ENCODE peak calls at places on chromosomes 6 and 20, in ten cellular contexts. F is aorta; E is iris pigment epithelial cell; I is GM10248; M is Daoy; J is type B pancreatic cell; H is naive thymus-derived CD8-positive, alpha-beta T cell; D is mesothelial cell of epicardium; Q is GM23248; K is H4. R is an unnamed sample.

GRCh38 chr6:1055015-1055921 is 256.6 kb upstream of the FOXQ1 start:
- DNase-seq in J (no peak), I (no peak), Q (no peak), M (no peak), F (no peak), H (no peak), K (no peak), E (no peak), D (no peak), R (no peak)

GRCh38 chr6:53581161-53581560 is 36.3 kb upstream of the GCLC start:
- DNase-seq in I (no peak), M (peak; percentile 79), F (no peak), E (peak; percentile 42), D (no peak), K (peak; percentile 45), J (no peak), Q (peak; percentile 91), H (no peak), R (no peak)

GRCh38 chr6:31663961-31664789 is 622 bp downstream of the GPANK1 start:
- DNase-seq in J (no peak), D (no peak), K (peak; percentile 58), Q (peak; percentile 90), E (peak; percentile 87), H (no peak), I (no peak), F (peak; percentile 83), M (peak; percentile 92), R (no peak)

GRCh38 chr20:34951252-34951651 is 4.4 kb downstream of the GSS start:
- DNase-seq in H (no peak), E (no peak), D (no peak), K (no peak), Q (no peak), M (no peak), F (no peak), J (no peak), I (no peak), R (no peak)

GRCh38 chr20:18496042-18496441 is 983 bp downstream of the RBBP9 start:
- DNase-seq in Q (peak; percentile 16), F (no peak), M (no peak), K (no peak), J (no peak), H (no peak), D (no peak), I (no peak), E (peak; percentile 18), R (no peak)

GRCh38 chr20:48983423-48984400 is 62.2 kb downstream of the ARFGEF2 start:
- DNase-seq in F (no peak), M (peak; percentile 89), J (no peak), Q (peak; percentile 63), I (no peak), E (peak; percentile 88), D (no peak), H (no peak), K (peak; percentile 82), R (no peak)

GRCh38 chr6:142914371-142914770 is 30.6 kb downstream of the HIVEP2 start:
- DNase-seq in K (no peak), F (no peak), E (no peak), Q (peak; percentile 36), J (no peak), H (no peak), M (no peak), D (no peak), I (no peak), R (no peak)

GRCh38 chr6:138503881-138504680 is 4.8 kb upstream of the NHSL1 start:
- DNase-seq in D (no peak), Q (no peak), J (no peak), M (no peak), F (no peak), K (no peak), H (no peak), E (peak; percentile 59), I (no peak), R (no peak)

GRCh38 chr6:23659125-23659524 is 466.9 kb upstream of the NRSN1 start:
- DNase-seq in H (no peak), Q (peak; percentile 9), M (peak; percentile 18), F (no peak), J (no peak), I (no peak), K (peak; percentile 21), E (peak; percentile 20), D (no peak), R (no peak)

GRCh38 chr20:4038676-4039075 is 23.3 kb upstream of the RNF24 start:
- DNase-seq in J (no peak), I (no peak), H (no peak), M (no peak), D (no peak), E (no peak), K (no peak), F (no peak), Q (no peak), R (no peak)

GRCh38 chr6:35140991-35141720 is at the start of gene TCP11:
- DNase-seq in J (no peak), D (no peak), M (no peak), F (peak; percentile 77), K (no peak), H (peak; percentile 12), I (peak; percentile 37), Q (peak; percentile 28), E (no peak), R (peak; percentile 29)

GRCh38 chr6:165055231-165055630 is 254.2 kb downstream of the C6orf118 start:
- DNase-seq in D (no peak), E (no peak), I (no peak), M (peak; percentile 3), Q (peak; percentile 85), H (no peak), K (no peak), J (no peak), F (no peak), R (no peak)

GRCh38 chr20:53829086-53829703 is 235.6 kb upstream of the ZNF217 start:
- DNase-seq in D (no peak), F (no peak), K (peak; percentile 85), H (no peak), M (peak; percentile 89), J (no peak), I (no peak), Q (peak; percentile 99), E (peak; percentile 97), R (no peak)

GRCh38 chr20:44071057-44071456 is 115.9 kb downstream of the JPH2 start:
- DNase-seq in F (no peak), H (no peak), I (no peak), D (no peak), E (no peak), J (no peak), M (no peak), Q (no peak), K (no peak), R (no peak)

GRCh38 chr6:40398810-40399477 is 188.2 kb downstream of the LRFN2 start:
- DNase-seq in M (no peak), F (no peak), I (no peak), J (no peak), E (no peak), Q (no peak), K (no peak), D (no peak), H (no peak), R (no peak)

GRCh38 chr6:4103929-4104328 is 25.0 kb upstream of the FAM217A start:
- DNase-seq in D (no peak), I (no peak), F (no peak), E (no peak), J (no peak), H (no peak), Q (no peak), M (no peak), K (no peak), R (no peak)

GRCh38 chr6:151916680-151917164 is 109.2 kb downstream of the ESR1 start:
- DNase-seq in Q (peak; percentile 95), K (peak; percentile 7), E (peak; percentile 79), J (no peak), M (peak; percentile 44), F (no peak), H (no peak), I (no peak), D (no peak), R (no peak)

GRCh38 chr6:136582702-136583471 is 32.7 kb upstream of the MAP7 start:
- DNase-seq in D (no peak), M (peak; percentile 12), F (no peak), H (no peak), Q (peak; percentile 93), K (peak; percentile 60), I (no peak), E (peak; percentile 92), J (no peak), R (no peak)

GRCh38 chr6:137487947-137488735 is 6.1 kb downstream of the OLIG3 start:
- DNase-seq in K (no peak), I (peak; percentile 37), H (no peak), E (no peak), J (peak; percentile 69), D (no peak), F (no peak), M (no peak), Q (no peak), R (peak; percentile 41)

GRCh38 chr6:166286831-166287271 is 21.3 kb downstream of the PRR18 start:
- DNase-seq in E (no peak), D (no peak), K (no peak), Q (no peak), F (no peak), M (no peak), H (no peak), I (peak; percentile 51), J (no peak), R (no peak)

GRCh38 chr6:85585741-85586140 is 7.9 kb downstream of the SNX14 start:
- DNase-seq in Q (no peak), J (no peak), I (no peak), F (no peak), D (no peak), M (no peak), K (no peak), H (no peak), E (peak; percentile 52), R (no peak)

GRCh38 chr6:127103482-127103881 is 15.0 kb upstream of the RSPO3 start:
- DNase-seq in H (no peak), K (no peak), M (no peak), J (no peak), D (no peak), Q (peak; percentile 75), F (no peak), I (no peak), E (no peak), R (no peak)

GRCh38 chr20:21677781-21678180 is 27.7 kb upstream of the PAX1 start:
- DNase-seq in I (no peak), H (no peak), D (no peak), Q (no peak), J (no peak), K (peak; percentile 26), F (no peak), E (no peak), M (peak; percentile 27), R (no peak)

R was measured in GM13977.